ENCODE peak calls at places on chromosome 19, in six cellular contexts. One of them, this sample, is unnamed.

GRCh38 chr19:52566588-52566987 is 3.5 kb upstream of the ZNF701 start:
- DNase-seq in tibial nerve: no peak
- DNase-seq in aorta: no peak
- DNase-seq in HFF-Myc: peak; percentile 14
- DNase-seq in heart left ventricle: no peak
- DNase-seq in brain microvascular endothelial cell: no peak
- DNase-seq in this sample: no peak

GRCh38 chr19:13095393-13095784 is 7.3 kb downstream of the LYL1 start:
- DNase-seq in tibial nerve: no peak
- DNase-seq in aorta: peak; percentile 65
- DNase-seq in HFF-Myc: no peak
- DNase-seq in heart left ventricle: peak; percentile 35
- DNase-seq in brain microvascular endothelial cell: no peak
- DNase-seq in this sample: no peak

GRCh38 chr19:4581381-4582111 is 22.1 kb upstream of the SEMA6B start:
- DNase-seq in tibial nerve: no peak
- DNase-seq in aorta: no peak
- DNase-seq in HFF-Myc: no peak
- DNase-seq in heart left ventricle: peak; percentile 31
- DNase-seq in brain microvascular endothelial cell: no peak
- DNase-seq in this sample: no peak

GRCh38 chr19:16571283-16571682 is 932 bp downstream of the SLC35E1 start:
- DNase-seq in tibial nerve: no peak
- DNase-seq in aorta: no peak
- DNase-seq in HFF-Myc: no peak
- DNase-seq in heart left ventricle: no peak
- DNase-seq in brain microvascular endothelial cell: no peak
- DNase-seq in this sample: no peak

GRCh38 chr19:28941833-28942232 is 271.1 kb downstream of the UQCRFS1 start:
- DNase-seq in tibial nerve: no peak
- DNase-seq in aorta: no peak
- DNase-seq in HFF-Myc: no peak
- DNase-seq in heart left ventricle: no peak
- DNase-seq in brain microvascular endothelial cell: no peak
- DNase-seq in this sample: no peak

GRCh38 chr19:4541114-4541805 is 1.4 kb upstream of the LRG1 start:
- DNase-seq in tibial nerve: no peak
- DNase-seq in aorta: no peak
- DNase-seq in HFF-Myc: no peak
- DNase-seq in heart left ventricle: no peak
- DNase-seq in brain microvascular endothelial cell: no peak
- DNase-seq in this sample: no peak

GRCh38 chr19:1904385-1905070 is 671 bp upstream of the ADAT3 start:
- DNase-seq in tibial nerve: no peak
- DNase-seq in aorta: peak; percentile 79
- DNase-seq in HFF-Myc: no peak
- DNase-seq in heart left ventricle: no peak
- DNase-seq in brain microvascular endothelial cell: no peak
- DNase-seq in this sample: peak; percentile 55

GRCh38 chr19:1577929-1578618 is 9.9 kb upstream of the MEX3D start:
- DNase-seq in tibial nerve: no peak
- DNase-seq in aorta: no peak
- DNase-seq in HFF-Myc: no peak
- DNase-seq in heart left ventricle: no peak
- DNase-seq in brain microvascular endothelial cell: no peak
- DNase-seq in this sample: no peak

GRCh38 chr19:45772130-45772880 is 3.3 kb upstream of the SIX5 start:
- DNase-seq in tibial nerve: no peak
- DNase-seq in aorta: no peak
- DNase-seq in HFF-Myc: no peak
- DNase-seq in heart left ventricle: no peak
- DNase-seq in brain microvascular endothelial cell: no peak
- DNase-seq in this sample: no peak

DNA sequence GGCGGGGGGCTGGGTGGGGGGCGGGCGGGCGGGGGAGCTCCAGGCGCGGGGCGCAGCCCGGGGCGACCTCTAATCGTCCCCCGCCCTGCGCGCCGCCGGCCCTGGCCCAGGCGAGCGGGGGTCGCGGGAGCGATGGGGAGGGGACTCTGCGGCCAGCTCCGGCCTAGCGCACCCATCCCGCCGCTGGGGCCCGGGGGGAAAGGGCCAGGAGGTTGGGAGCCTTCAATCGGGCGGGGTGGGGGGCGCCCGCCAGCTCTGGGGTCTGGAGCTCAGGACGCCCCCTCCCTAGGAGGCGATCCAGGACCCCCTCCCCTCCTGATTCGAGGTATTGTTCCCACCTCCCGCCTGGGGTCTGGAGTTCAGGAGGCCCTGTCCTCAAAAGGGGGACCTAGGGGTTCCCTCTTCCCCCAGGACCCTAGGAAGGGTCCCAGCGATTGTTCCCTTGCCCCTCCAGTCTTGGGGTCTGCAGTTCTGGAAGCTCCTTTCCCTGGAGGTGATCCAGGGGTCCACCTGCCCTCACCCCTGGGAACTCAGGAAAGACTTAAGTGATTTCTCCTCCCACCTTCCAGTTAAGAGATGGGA is 469 bp downstream of the ZNF358 start:
- DNase-seq in tibial nerve: no peak
- DNase-seq in aorta: peak; percentile 54
- DNase-seq in HFF-Myc: no peak
- DNase-seq in heart left ventricle: peak; percentile 26
- DNase-seq in brain microvascular endothelial cell: no peak
- DNase-seq in this sample: no peak
- H3K4me3 ChIP-seq in tibial nerve: peak overlapping the region; percentile 58
- H3K4me3 ChIP-seq in aorta: peak overlapping the region; percentile 59
- H3K4me3 ChIP-seq in HFF-Myc: peak overlapping the region; percentile 57
- H3K4me3 ChIP-seq in heart left ventricle: peak overlapping the region; percentile 92
- H3K4me3 ChIP-seq in brain microvascular endothelial cell: peak overlapping the region; percentile 70
- H3K4me3 ChIP-seq in this sample: peak overlapping the region; percentile 70

GRCh38 chr19:39083599-39083982 is 577 bp upstream of the ACP7 start:
- DNase-seq in tibial nerve: no peak
- DNase-seq in aorta: no peak
- DNase-seq in HFF-Myc: no peak
- DNase-seq in heart left ventricle: no peak
- DNase-seq in brain microvascular endothelial cell: no peak
- DNase-seq in this sample: no peak
- H3K4me3 ChIP-seq in tibial nerve: peak overlapping the region; percentile 17
- H3K4me3 ChIP-seq in aorta: no peak overlapping the region
- H3K4me3 ChIP-seq in HFF-Myc: no peak overlapping the region
- H3K4me3 ChIP-seq in heart left ventricle: no peak overlapping the region
- H3K4me3 ChIP-seq in brain microvascular endothelial cell: peak overlapping the region; percentile 39
- H3K4me3 ChIP-seq in this sample: no peak overlapping the region

GRCh38 chr19:11105014-11105636 is 15.9 kb downstream of the LDLR start:
- DNase-seq in tibial nerve: no peak
- DNase-seq in aorta: no peak
- DNase-seq in HFF-Myc: no peak
- DNase-seq in heart left ventricle: no peak
- DNase-seq in brain microvascular endothelial cell: no peak
- DNase-seq in this sample: no peak
- H3K4me3 ChIP-seq in tibial nerve: no peak overlapping the region
- H3K4me3 ChIP-seq in aorta: no peak overlapping the region
- H3K4me3 ChIP-seq in HFF-Myc: no peak overlapping the region
- H3K4me3 ChIP-seq in heart left ventricle: no peak overlapping the region
- H3K4me3 ChIP-seq in brain microvascular endothelial cell: no peak overlapping the region
- H3K4me3 ChIP-seq in this sample: no peak overlapping the region

DNA sequence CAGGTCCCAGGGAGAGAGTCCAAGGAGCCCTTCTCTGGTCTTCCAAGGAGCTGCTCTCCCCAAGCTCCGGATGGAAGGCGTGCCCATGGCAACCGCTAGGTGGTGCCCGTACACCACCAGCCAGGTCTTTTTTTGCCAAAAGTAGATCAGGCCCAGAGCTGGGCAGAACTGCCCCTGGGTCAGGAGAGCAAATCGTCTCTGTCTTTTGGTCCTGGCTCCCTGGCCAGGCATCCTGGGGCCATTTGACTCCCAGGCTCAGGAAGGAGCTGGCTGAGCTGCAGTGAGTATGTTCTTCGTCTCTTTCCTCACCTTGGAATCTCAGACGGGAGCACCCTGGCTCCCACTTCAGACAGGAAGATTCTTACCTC is 24.6 kb upstream of the BCL3 start:
- DNase-seq in tibial nerve: peak; percentile 62
- DNase-seq in aorta: peak; percentile 88
- DNase-seq in HFF-Myc: no peak
- DNase-seq in heart left ventricle: peak; percentile 81
- DNase-seq in brain microvascular endothelial cell: peak; percentile 62
- DNase-seq in this sample: peak; percentile 79
- H3K4me3 ChIP-seq in tibial nerve: no peak overlapping the region
- H3K4me3 ChIP-seq in aorta: no peak overlapping the region
- H3K4me3 ChIP-seq in HFF-Myc: no peak overlapping the region
- H3K4me3 ChIP-seq in heart left ventricle: no peak overlapping the region
- H3K4me3 ChIP-seq in brain microvascular endothelial cell: no peak overlapping the region
- H3K4me3 ChIP-seq in this sample: no peak overlapping the region

GRCh38 chr19:41411094-41411493 is 13.5 kb downstream of the BCKDHA start:
- DNase-seq in tibial nerve: no peak
- DNase-seq in aorta: no peak
- DNase-seq in HFF-Myc: no peak
- DNase-seq in heart left ventricle: no peak
- DNase-seq in brain microvascular endothelial cell: no peak
- DNase-seq in this sample: no peak
- H3K4me3 ChIP-seq in tibial nerve: no peak overlapping the region
- H3K4me3 ChIP-seq in aorta: no peak overlapping the region
- H3K4me3 ChIP-seq in HFF-Myc: no peak overlapping the region
- H3K4me3 ChIP-seq in heart left ventricle: no peak overlapping the region
- H3K4me3 ChIP-seq in brain microvascular endothelial cell: no peak overlapping the region
- H3K4me3 ChIP-seq in this sample: no peak overlapping the region

GRCh38 chr19:2986951-2987491 is 9.7 kb downstream of the TLE6 start:
- DNase-seq in tibial nerve: no peak
- DNase-seq in aorta: no peak
- DNase-seq in HFF-Myc: no peak
- DNase-seq in heart left ventricle: no peak
- DNase-seq in brain microvascular endothelial cell: no peak
- DNase-seq in this sample: no peak
- H3K4me3 ChIP-seq in tibial nerve: no peak overlapping the region
- H3K4me3 ChIP-seq in aorta: no peak overlapping the region
- H3K4me3 ChIP-seq in HFF-Myc: no peak overlapping the region
- H3K4me3 ChIP-seq in heart left ventricle: no peak overlapping the region
- H3K4me3 ChIP-seq in brain microvascular endothelial cell: no peak overlapping the region
- H3K4me3 ChIP-seq in this sample: no peak overlapping the region

GRCh38 chr19:49498475-49498874 is 2.2 kb downstream of the RPS11 start:
- DNase-seq in tibial nerve: no peak
- DNase-seq in aorta: no peak
- DNase-seq in HFF-Myc: no peak
- DNase-seq in heart left ventricle: no peak
- DNase-seq in brain microvascular endothelial cell: no peak
- DNase-seq in this sample: no peak
- H3K4me3 ChIP-seq in tibial nerve: no peak overlapping the region
- H3K4me3 ChIP-seq in aorta: no peak overlapping the region
- H3K4me3 ChIP-seq in HFF-Myc: peak overlapping the region; percentile 78
- H3K4me3 ChIP-seq in heart left ventricle: no peak overlapping the region
- H3K4me3 ChIP-seq in brain microvascular endothelial cell: peak overlapping the region; percentile 70
- H3K4me3 ChIP-seq in this sample: no peak overlapping the region

DNA sequence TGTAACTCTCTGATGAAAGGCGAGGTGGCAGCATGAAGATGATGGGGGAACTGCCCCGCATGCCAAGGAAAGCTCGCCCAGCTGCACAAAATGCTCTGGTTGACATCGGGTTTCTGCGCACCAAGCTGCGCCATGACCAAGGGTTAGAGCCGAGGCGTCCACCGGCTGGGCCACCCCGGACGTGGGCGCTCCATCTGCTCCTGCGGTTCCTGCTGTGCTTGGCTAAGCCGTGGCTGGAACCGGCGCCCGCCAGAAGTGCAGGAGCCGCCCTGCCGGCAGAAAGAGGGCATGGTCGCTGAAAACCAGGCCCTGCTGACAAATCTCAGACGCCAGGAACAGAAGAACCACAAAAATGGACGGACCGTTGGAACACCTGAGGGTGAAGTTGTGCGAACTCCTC is 57.9 kb downstream of the ZNF100 start:
- DNase-seq in tibial nerve: no peak
- DNase-seq in aorta: no peak
- DNase-seq in HFF-Myc: no peak
- DNase-seq in heart left ventricle: no peak
- DNase-seq in brain microvascular endothelial cell: no peak
- DNase-seq in this sample: no peak
- H3K4me3 ChIP-seq in tibial nerve: no peak overlapping the region
- H3K4me3 ChIP-seq in aorta: no peak overlapping the region
- H3K4me3 ChIP-seq in HFF-Myc: no peak overlapping the region
- H3K4me3 ChIP-seq in heart left ventricle: no peak overlapping the region
- H3K4me3 ChIP-seq in brain microvascular endothelial cell: no peak overlapping the region
- H3K4me3 ChIP-seq in this sample: no peak overlapping the region

GRCh38 chr19:39943586-39943985 is 9.2 kb upstream of the FCGBP start:
- DNase-seq in tibial nerve: no peak
- DNase-seq in aorta: no peak
- DNase-seq in HFF-Myc: no peak
- DNase-seq in heart left ventricle: no peak
- DNase-seq in brain microvascular endothelial cell: no peak
- DNase-seq in this sample: no peak
- H3K4me3 ChIP-seq in tibial nerve: no peak overlapping the region
- H3K4me3 ChIP-seq in aorta: no peak overlapping the region
- H3K4me3 ChIP-seq in HFF-Myc: no peak overlapping the region
- H3K4me3 ChIP-seq in heart left ventricle: no peak overlapping the region
- H3K4me3 ChIP-seq in brain microvascular endothelial cell: no peak overlapping the region
- H3K4me3 ChIP-seq in this sample: no peak overlapping the region